ENCODE peak calls at places on chromosomes 3 and 15, in four cellular contexts. W is CD4-positive, CD25-positive, alpha-beta regulatory T cell; B is NCI-H69; N is stimulated activated CD8-positive, alpha-beta memory T cell treated with anti-CD3 and anti-CD28 coated beads, Interleukin-7, amount 100 ng/mL, for 1 hour. G is an unnamed sample.

GRCh38 chr3:152905631-152906030 is 70.7 kb downstream of the P2RY1 start:
- DNase-seq in W (no peak), B (no peak), N (no peak), G (no peak)

GRCh38 chr3:24551626-24552025 is 57.0 kb upstream of the THRB start:
- DNase-seq in W (no peak), B (no peak), N (no peak), G (no peak)

GRCh38 chr3:29354894-29355293 is 74.0 kb downstream of the RBMS3 start:
- DNase-seq in B (peak), N (no peak), W (no peak), G (no peak)

GRCh38 chr15:39592500-39592899 is 11.6 kb downstream of the THBS1 start:
- DNase-seq in B (no peak), W (no peak), N (no peak), G (no peak)

GRCh38 chr15:85764649-85765277 is 30.0 kb downstream of the KLHL25 start:
- DNase-seq in B (no peak), N (no peak), W (no peak), G (no peak)

GRCh38 chr3:157786216-157786615 is 283.0 kb upstream of the VEPH1 start:
- DNase-seq in W (no peak), N (no peak), B (no peak), G (no peak)

GRCh38 chr15:50685976-50686467 is 575 bp downstream of the TRPM7 start:
- DNase-seq in B (peak), N (peak), W (peak), G (peak)

GRCh38 chr15:82851981-82852511 is 42.6 kb downstream of the WHAMM start:
- DNase-seq in W (no peak), B (no peak), N (no peak), G (no peak)

G was measured in NCI-H524 treated with DMSO at 0.1 percent for 48 hours.